ENCODE peak calls at places on chromosomes 12 and 14, in nine cellular contexts. Q, I, B, R, H, L, T, D and P are unnamed samples.

GRCh38 chr14:94394594-94395305 is 6.3 kb upstream of the SERPINA1 start:
- DNase-seq in Q (no peak), I (peak), B (no peak), R (no peak), H (peak), L (no peak), T (no peak), D (no peak), P (no peak)

GRCh38 chr12:114835031-114835430 is 151.1 kb upstream of the TBX3 start:
- DNase-seq in Q (no peak), I (peak), B (no peak), R (no peak), H (no peak), L (no peak), T (no peak), D (no peak), P (no peak)

GRCh38 chr12:95848575-95849388 is 10.0 kb upstream of the SNRPF start:
- DNase-seq in Q (no peak), I (peak), B (no peak), R (peak), H (peak), L (no peak), T (no peak), D (no peak), P (no peak)

GRCh38 chr12:26614217-26614616 is 218.8 kb downstream of the ITPR2 start:
- DNase-seq in Q (no peak), I (peak), B (peak), R (no peak), H (peak), L (no peak), T (no peak), D (no peak), P (peak)

GRCh38 chr12:96108321-96108720 is 72.9 kb upstream of the LTA4H start:
- DNase-seq in Q (no peak), I (no peak), B (no peak), R (no peak), H (no peak), L (no peak), T (no peak), D (no peak), P (no peak)

GRCh38 chr14:90319173-90319572 is 12.6 kb downstream of the NRDE2 start:
- DNase-seq in Q (no peak), I (peak), B (no peak), R (no peak), H (no peak), L (no peak), T (no peak), D (no peak), P (no peak)

GRCh38 chr14:58737511-58737910 is 99.7 kb downstream of the DACT1 start:
- DNase-seq in Q (no peak), I (no peak), B (no peak), R (no peak), H (no peak), L (no peak), T (no peak), D (no peak), P (no peak)

GRCh38 chr14:64937821-64938193 is 4.7 kb downstream of the GPX2 start:
- DNase-seq in Q (no peak), I (peak), B (no peak), R (peak), H (no peak), L (no peak), T (no peak), D (no peak), P (no peak)

GRCh38 chr12:20320552-20320951 is 47.8 kb upstream of the PDE3A start:
- DNase-seq in Q (no peak), I (no peak), B (no peak), R (no peak), H (no peak), L (no peak), T (no peak), D (no peak), P (no peak)

GRCh38 chr12:6691473-6691872 is 2.3 kb upstream of the ZNF384 start:
- DNase-seq in Q (no peak), I (peak), B (no peak), R (no peak), H (no peak), L (no peak), T (no peak), D (no peak), P (no peak)

GRCh38 chr12:68675098-68675842 is 11.5 kb upstream of the NUP107 start:
- DNase-seq in Q (peak), I (no peak), B (no peak), R (no peak), H (no peak), L (no peak), T (peak), D (no peak), P (no peak)